ENCODE peak calls at places on chromosome 21, in five cellular contexts. U, Q, R, J and C are unnamed samples. For H3K36me3, the result is how much of the 10 kb centered on the place peaks cover.

GRCh38 chr21:14880922-14881321 is 183.9 kb downstream of the NRIP1 start:
- DNase-seq in U (no peak), Q (no peak), R (no peak), J (no peak), C (no peak)

GRCh38 chr21:32141009-32141357 is 137.9 kb downstream of the MIS18A start:
- DNase-seq in U (no peak), Q (no peak), R (no peak), J (no peak), C (no peak)

GRCh38 chr21:36973986-36974850 is 7.7 kb upstream of the HLCS start:
- DNase-seq in U (no peak), Q (no peak), R (no peak), J (no peak), C (no peak)

GRCh38 chr21:43273708-43274021 is 104.9 kb downstream of the CRYAA start:
- DNase-seq in U (peak), Q (no peak), R (no peak), J (no peak), C (no peak)

GRCh38 chr21:46551636-46552241 is 53.1 kb downstream of the S100B start:
- DNase-seq in U (peak), Q (peak), R (peak), J (peak), C (no peak)

GRCh38 chr21:15442743-15443142 is 287.0 kb upstream of the USP25 start:
- DNase-seq in U (no peak), Q (no peak), R (no peak), J (no peak), C (no peak)

GRCh38 chr21:46046471-46046870 is 51.4 kb upstream of the COL6A2 start:
- DNase-seq in U (peak), Q (no peak), R (peak), J (no peak), C (no peak)

GRCh38 chr21:26806734-26807372 is 38.4 kb downstream of the ADAMTS1 start:
- DNase-seq in U (no peak), Q (no peak), R (no peak), J (no peak), C (no peak)

GRCh38 chr21:28487455-28488070 is 505.1 kb downstream of the LTN1 start:
- DNase-seq in U (no peak), Q (no peak), R (no peak), J (no peak), C (no peak)

GRCh38 chr21:39633770-39634181 is 21.0 kb downstream of the B3GALT5 start:
- DNase-seq in U (no peak), Q (no peak), R (no peak), J (no peak), C (no peak)

GRCh38 chr21:34822957-34823356 is 154.2 kb downstream of the CLIC6 start:
- DNase-seq in U (no peak), Q (peak), R (peak), J (peak), C (peak)
- H3K36me3 ChIP-seq in U (half or more), Q (under half), R (under half), J (under half), C (half or more)

GRCh38 chr21:34890258-34890723 is 158.8 kb downstream of the RUNX1 start:
- DNase-seq in U (no peak), Q (no peak), R (no peak), J (no peak), C (no peak)
- TF ChIP-seq CTCF in U (no peak), Q (no peak), R (no peak), J (no peak), C (peak)

DNA sequence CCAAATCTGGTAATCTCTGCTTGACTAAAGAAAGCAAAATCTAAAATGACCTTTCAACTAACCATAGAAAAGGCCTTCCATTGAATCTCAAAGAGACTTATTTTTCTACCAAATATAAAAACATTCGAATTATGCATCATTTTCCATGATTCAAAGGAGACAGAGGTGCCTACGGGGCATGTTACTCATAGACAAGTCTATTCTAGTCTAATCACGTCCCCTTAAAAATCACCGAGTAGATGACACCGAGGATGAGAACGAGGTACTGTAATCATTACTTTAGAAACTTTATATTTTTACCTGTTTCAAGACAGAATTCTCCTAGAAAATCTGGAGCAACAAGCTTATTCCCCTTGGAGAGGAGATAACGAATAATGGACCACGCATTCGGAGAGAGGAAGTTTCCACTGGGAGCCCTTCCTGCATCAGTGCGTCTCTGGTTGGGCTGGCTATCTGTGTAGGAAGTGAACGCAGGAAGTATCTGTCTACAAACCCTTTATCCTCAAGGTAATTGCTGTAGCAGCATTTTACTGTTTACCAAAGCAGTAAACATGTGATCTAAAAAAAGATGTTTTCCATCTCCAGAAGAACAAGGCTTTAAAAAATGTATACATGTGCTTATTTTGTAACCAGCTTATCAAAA is 9.5 kb downstream of the ERG start:
- DNase-seq in U (no peak), Q (no peak), R (no peak), J (no peak), C (no peak)
- H3K36me3 ChIP-seq in U (under half), Q (under half), R (under half), J (under half), C (under half)

GRCh38 chr21:20737227-20737626 is 261.0 kb upstream of the NCAM2 start:
- DNase-seq in U (no peak), Q (no peak), R (no peak), J (no peak), C (no peak)

GRCh38 chr21:20741445-20741844 is 256.8 kb upstream of the NCAM2 start:
- DNase-seq in U (no peak), Q (no peak), R (no peak), J (no peak), C (no peak)

GRCh38 chr21:20739421-20739820 is 258.8 kb upstream of the NCAM2 start:
- DNase-seq in U (no peak), Q (no peak), R (no peak), J (no peak), C (no peak)
- TF ChIP-seq CTCF in U (no peak), Q (no peak), R (no peak), J (no peak), C (peak)

GRCh38 chr21:33291686-33292085 is 25.5 kb downstream of the IL10RB start:
- DNase-seq in U (no peak), Q (no peak), R (no peak), J (no peak), C (no peak)

GRCh38 chr21:33289199-33289819 is 23.1 kb downstream of the IL10RB start:
- DNase-seq in U (no peak), Q (no peak), R (no peak), J (no peak), C (no peak)

GRCh38 chr21:33293136-33293535 is 27.0 kb downstream of the IL10RB start:
- DNase-seq in U (no peak), Q (no peak), R (no peak), J (no peak), C (no peak)

GRCh38 chr21:33292724-33293123 is 26.6 kb downstream of the IL10RB start:
- DNase-seq in U (no peak), Q (no peak), R (no peak), J (no peak), C (no peak)

GRCh38 chr21:33290441-33290840 is 24.3 kb downstream of the IL10RB start:
- DNase-seq in U (no peak), Q (no peak), R (no peak), J (no peak), C (no peak)
- H3K36me3 ChIP-seq in U (half or more), Q (under half), R (under half), J (under half), C (under half)

GRCh38 chr21:30468912-30469812 is 11.0 kb downstream of the KRTAP19-1 start:
- DNase-seq in U (no peak), Q (no peak), R (no peak), J (no peak), C (no peak)

DNA sequence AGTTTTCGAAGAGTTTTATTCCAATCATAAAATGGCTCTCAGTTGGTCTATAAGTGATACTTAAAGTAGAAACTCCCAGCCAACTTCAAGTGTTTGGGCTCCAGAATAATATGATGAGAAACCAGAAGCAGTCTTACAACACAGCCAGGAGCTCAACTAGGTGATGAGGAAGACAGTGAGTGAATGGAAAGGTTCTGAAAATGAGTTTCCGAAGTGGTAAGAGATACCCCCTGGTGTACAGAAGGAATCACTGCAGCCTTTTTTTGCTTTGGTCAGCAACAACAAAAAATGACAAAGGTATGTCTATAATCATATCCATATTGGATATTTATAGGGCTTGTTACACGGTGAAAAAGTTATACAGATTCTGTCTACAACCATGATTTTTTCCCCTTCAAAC is 16.5 kb downstream of the KRTAP19-1 start:
- DNase-seq in U (no peak), Q (no peak), R (no peak), J (no peak), C (no peak)
- TF ChIP-seq CTCF in U (no peak), Q (no peak), R (no peak), J (no peak), C (peak)

GRCh38 chr21:44854391-44854663 is 19.2 kb downstream of the PTTG1IP start:
- DNase-seq in U (no peak), Q (no peak), R (no peak), J (no peak), C (no peak)
- H3K36me3 ChIP-seq in U (half or more), Q (under half), R (half or more), J (half or more), C (half or more)